ENCODE peak calls at places on chromosomes 7 and 10, in seven cellular contexts. B, E, R, A, N, V and T are unnamed samples.

GRCh38 chr10:74824184-74825032 is 2.0 kb upstream of the KAT6B start:
- DNase-seq in B (no peak), E (peak), R (no peak), A (peak), N (no peak), V (peak), T (no peak)

GRCh38 chr10:102300289-102300843 is 55.0 kb downstream of the GBF1 start:
- DNase-seq in B (peak), E (no peak), R (no peak), A (peak), N (peak), V (peak), T (no peak)

GRCh38 chr7:155206286-155207020 is 91.2 kb upstream of the INSIG1 start:
- DNase-seq in B (peak), E (no peak), R (peak), A (peak), N (peak), V (no peak), T (peak)

GRCh38 chr7:70679666-70680065 is 452.3 kb upstream of the GALNT17 start:
- DNase-seq in B (no peak), E (no peak), R (peak), A (peak), N (no peak), V (no peak), T (no peak)

GRCh38 chr10:60353519-60354258 is 36.0 kb downstream of the ANK3 start:
- DNase-seq in B (no peak), E (peak), R (no peak), A (no peak), N (no peak), V (no peak), T (no peak)

GRCh38 chr7:155107126-155107525 is 37.0 kb downstream of the HTR5A start:
- DNase-seq in B (no peak), E (peak), R (no peak), A (no peak), N (no peak), V (no peak), T (no peak)

GRCh38 chr10:10798021-10798420 is 219.7 kb upstream of the CELF2 start:
- DNase-seq in B (no peak), E (no peak), R (no peak), A (peak), N (no peak), V (no peak), T (no peak)

GRCh38 chr7:46440186-46440585 is 519.1 kb upstream of the IGFBP3 start:
- DNase-seq in B (no peak), E (no peak), R (no peak), A (no peak), N (no peak), V (no peak), T (no peak)

GRCh38 chr10:101447477-101447876 is 93.5 kb downstream of the BTRC start:
- DNase-seq in B (no peak), E (no peak), R (no peak), A (no peak), N (no peak), V (no peak), T (no peak)

GRCh38 chr7:36686499-36686898 is 37.8 kb downstream of the AOAH start:
- DNase-seq in B (no peak), E (no peak), R (no peak), A (no peak), N (no peak), V (no peak), T (no peak)

GRCh38 chr10:35643151-35643975 is 1.3 kb upstream of the FZD8 start:
- DNase-seq in B (no peak), E (peak), R (peak), A (peak), N (no peak), V (peak), T (peak)

GRCh38 chr10:69881202-69881601 is 79.5 kb downstream of the COL13A1 start:
- DNase-seq in B (no peak), E (no peak), R (no peak), A (no peak), N (no peak), V (no peak), T (no peak)

GRCh38 chr10:57743711-57744110 is 524.0 kb downstream of the IPMK start:
- DNase-seq in B (no peak), E (no peak), R (no peak), A (no peak), N (no peak), V (no peak), T (no peak)

GRCh38 chr10:112852308-112852707 is 97.7 kb upstream of the TCF7L2 start:
- DNase-seq in B (no peak), E (no peak), R (no peak), A (no peak), N (no peak), V (no peak), T (no peak)

GRCh38 chr10:3091346-3091787 is 24.0 kb downstream of the PFKP start:
- DNase-seq in B (peak), E (no peak), R (no peak), A (peak), N (peak), V (no peak), T (no peak)

GRCh38 chr10:14383266-14383665 is 52.5 kb upstream of the FRMD4A start:
- DNase-seq in B (no peak), E (no peak), R (no peak), A (peak), N (no peak), V (no peak), T (no peak)

GRCh38 chr7:138468244-138469123 is 8.4 kb downstream of the TRIM24 start:
- DNase-seq in B (peak), E (no peak), R (no peak), A (no peak), N (no peak), V (no peak), T (no peak)

GRCh38 chr10:24793648-24794379 is 70.1 kb upstream of the ARHGAP21 start:
- DNase-seq in B (no peak), E (no peak), R (no peak), A (peak), N (no peak), V (no peak), T (no peak)

GRCh38 chr10:96502561-96503267 is 11.0 kb downstream of the TLL2 start:
- DNase-seq in B (no peak), E (no peak), R (peak), A (no peak), N (no peak), V (no peak), T (no peak)

GRCh38 chr10:20274580-20274979 is 458.3 kb downstream of the PLXDC2 start:
- DNase-seq in B (no peak), E (no peak), R (no peak), A (no peak), N (no peak), V (no peak), T (no peak)

GRCh38 chr10:21238044-21238443 is 287.4 kb downstream of the SKIDA1 start:
- DNase-seq in B (no peak), E (no peak), R (no peak), A (no peak), N (no peak), V (no peak), T (no peak)

GRCh38 chr10:9253121-9253520 is 1198.6 kb downstream of the GATA3 start:
- DNase-seq in B (no peak), E (no peak), R (no peak), A (peak), N (no peak), V (no peak), T (no peak)

GRCh38 chr10:64191304-64191703 is 670.1 kb downstream of the REEP3 start:
- DNase-seq in B (no peak), E (no peak), R (no peak), A (no peak), N (no peak), V (no peak), T (no peak)

GRCh38 chr7:132065193-132065972 is 509.0 kb upstream of the PODXL start:
- DNase-seq in B (peak), E (no peak), R (no peak), A (peak), N (peak), V (no peak), T (peak)

GRCh38 chr7:95334434-95334833 is 10.1 kb upstream of the PON1 start:
- DNase-seq in B (no peak), E (no peak), R (no peak), A (peak), N (no peak), V (no peak), T (no peak)

DNA sequence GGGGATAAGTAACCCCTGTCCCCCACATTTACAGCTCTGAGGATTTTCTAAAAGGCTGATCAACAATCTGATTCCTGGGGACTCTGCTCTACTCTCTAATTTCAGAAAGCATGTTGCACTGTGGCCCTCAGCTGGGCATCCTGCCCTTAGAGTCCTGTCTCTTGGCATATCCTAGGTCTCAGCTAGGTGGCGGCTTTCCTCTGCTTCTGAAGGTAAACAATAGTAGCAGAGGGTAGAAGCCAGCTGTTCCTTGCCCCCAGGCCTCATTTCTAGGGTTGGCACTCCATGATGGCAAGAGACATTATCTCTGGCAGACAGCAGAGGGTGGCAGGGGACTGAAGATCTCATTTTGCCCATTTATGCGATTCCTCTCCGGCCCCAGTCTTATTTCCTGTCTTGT is 77.0 kb downstream of the ADCYAP1R1 start:
- DNase-seq in B (no peak), E (peak), R (no peak), A (no peak), N (no peak), V (no peak), T (no peak)
- TF ChIP-seq CTCF in B (no peak), E (peak), R (no peak), A (peak), N (no peak), V (no peak), T (no peak)

GRCh38 chr7:64951250-64951848 is 39.5 kb downstream of the ZNF117 start:
- DNase-seq in B (peak), E (peak), R (peak), A (peak), N (peak), V (peak), T (no peak)

GRCh38 chr7:64947252-64948000 is 43.4 kb downstream of the ZNF117 start:
- DNase-seq in B (no peak), E (peak), R (no peak), A (no peak), N (no peak), V (peak), T (no peak)

GRCh38 chr7:64945776-64946175 is 42.7 kb downstream of the ZNF273 start:
- DNase-seq in B (no peak), E (no peak), R (no peak), A (no peak), N (no peak), V (no peak), T (no peak)

GRCh38 chr7:64945481-64945756 is 42.3 kb downstream of the ZNF273 start:
- DNase-seq in B (no peak), E (no peak), R (no peak), A (no peak), N (no peak), V (no peak), T (no peak)

GRCh38 chr7:64946772-64947171 is 43.7 kb downstream of the ZNF273 start:
- DNase-seq in B (no peak), E (peak), R (peak), A (no peak), N (no peak), V (no peak), T (no peak)
- TF ChIP-seq CTCF in B (peak), E (peak), R (peak), A (no peak), N (no peak), V (peak), T (no peak)

GRCh38 chr7:141674702-141675101 is 27.3 kb downstream of the DENND11 start:
- DNase-seq in B (no peak), E (peak), R (no peak), A (no peak), N (no peak), V (no peak), T (no peak)
- TF ChIP-seq CTCF in B (peak), E (peak), R (peak), A (no peak), N (peak), V (peak), T (peak)

DNA sequence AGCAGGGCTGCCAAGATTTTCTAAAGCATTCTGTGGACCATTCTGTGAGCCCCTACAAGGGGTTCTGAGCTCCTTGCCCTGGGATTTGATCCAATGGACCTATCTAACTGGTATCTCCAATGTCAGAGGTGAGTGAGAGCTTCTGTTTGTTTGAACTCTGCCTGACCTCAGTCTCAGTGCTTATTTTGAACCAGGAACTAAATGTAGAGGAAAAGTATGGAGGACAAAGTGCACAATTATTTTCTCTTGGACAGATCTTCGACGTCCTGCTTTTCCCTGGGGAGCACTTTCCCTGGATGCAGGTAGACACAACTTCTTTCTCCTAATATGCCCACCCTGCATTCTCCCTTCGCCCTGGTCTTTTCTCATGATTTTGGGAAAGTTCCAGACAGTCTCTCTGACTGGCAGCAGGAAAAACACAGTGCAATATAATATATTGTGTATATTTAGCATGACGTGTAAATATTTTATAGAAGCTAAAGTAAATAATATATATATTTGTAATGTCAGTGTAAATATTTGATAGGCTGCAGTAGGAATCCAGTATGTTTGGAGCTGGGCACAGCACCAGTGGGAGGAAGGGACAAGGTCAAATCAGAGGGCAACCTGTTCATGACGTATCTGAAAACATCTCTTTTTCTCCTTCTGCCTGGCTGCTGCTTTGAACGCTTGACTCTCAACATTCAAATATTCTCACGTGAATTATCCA is 184.1 kb upstream of the LYZL1 start:
- DNase-seq in B (no peak), E (no peak), R (no peak), A (no peak), N (no peak), V (no peak), T (no peak)
- TF ChIP-seq CTCF in B (no peak), E (no peak), R (no peak), A (no peak), N (no peak), V (no peak), T (no peak)

GRCh38 chr10:133257489-133258065 is 19.1 kb downstream of the ADAM8 start:
- DNase-seq in B (no peak), E (peak), R (peak), A (peak), N (no peak), V (peak), T (no peak)
- TF ChIP-seq CTCF in B (peak), E (peak), R (peak), A (peak), N (peak), V (peak), T (peak)

DNA sequence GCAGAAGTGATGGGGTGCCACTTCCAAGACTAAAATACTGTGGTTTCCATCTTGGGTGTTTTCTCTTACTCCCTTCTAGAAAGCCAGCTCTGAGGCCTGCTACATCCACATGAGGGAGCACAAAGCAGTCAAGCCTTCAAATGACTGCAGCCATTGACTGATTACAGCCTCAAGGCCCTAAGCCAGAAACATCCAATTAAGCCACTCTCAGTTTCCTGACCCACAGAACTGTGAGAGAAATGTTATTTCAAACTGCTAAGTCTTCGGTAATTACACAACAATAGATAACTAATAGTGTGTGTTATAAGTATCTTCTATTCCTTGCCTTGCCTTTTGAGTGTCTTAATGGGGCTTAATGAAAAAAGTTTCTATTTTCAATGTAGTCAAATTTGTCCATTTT is 24.8 kb downstream of the BRAF start:
- DNase-seq in B (no peak), E (peak), R (no peak), A (no peak), N (no peak), V (peak), T (no peak)
- TF ChIP-seq CTCF in B (no peak), E (peak), R (no peak), A (no peak), N (no peak), V (no peak), T (no peak)

GRCh38 chr7:20146461-20146860 is 70.7 kb downstream of the MACC1 start:
- DNase-seq in B (no peak), E (no peak), R (no peak), A (peak), N (peak), V (no peak), T (no peak)
- TF ChIP-seq CTCF in B (no peak), E (no peak), R (no peak), A (no peak), N (no peak), V (no peak), T (no peak)